ENCODE peak calls at places on chromosome 1, in eight cellular contexts. D is psoas muscle, L is right lobe of liver, F is HCT116, N is esophagus squamous epithelium, T is hepatocyte, K is thoracic aorta, P is keratinocyte. C is an unnamed sample. For H3K9me3, the result is how much of the 10 kb centered on the place peaks cover.

GRCh38 chr1:243408479-243408878 is 152.6 kb downstream of the SDCCAG8 start:
- DNase-seq in D (no peak), L (no peak), F (no peak), N (no peak), T (no peak), K (no peak), P (no peak), C (no peak)

GRCh38 chr1:228045871-228046270 is 36.6 kb upstream of the ARF1 start:
- DNase-seq in D (peak), L (no peak), F (no peak), N (no peak), T (no peak), K (no peak), P (no peak), C (no peak)

GRCh38 chr1:149962039-149962647 is 25.5 kb upstream of the MTMR11 start:
- DNase-seq in D (no peak), L (no peak), F (peak), N (peak), T (peak), K (no peak), P (no peak), C (no peak)

GRCh38 chr1:40182956-40183710 is 21.9 kb downstream of the RLF start:
- DNase-seq in D (no peak), L (no peak), F (peak), N (no peak), T (peak), K (no peak), P (no peak), C (no peak)

GRCh38 chr1:101181930-101182329 is 54.9 kb upstream of the S1PR1 start:
- DNase-seq in D (no peak), L (no peak), F (no peak), N (no peak), T (no peak), K (no peak), P (no peak), C (no peak)

GRCh38 chr1:42822833-42823392 is 5.7 kb upstream of the SVBP start:
- DNase-seq in D (no peak), L (no peak), F (no peak), N (no peak), T (no peak), K (no peak), P (no peak), C (no peak)

GRCh38 chr1:206506803-206507394 is 432 bp upstream of the RASSF5 start:
- DNase-seq in D (peak), L (peak), F (no peak), N (no peak), T (no peak), K (no peak), P (no peak), C (peak)

GRCh38 chr1:10667815-10668214 is 128.6 kb downstream of the CASZ1 start:
- DNase-seq in D (no peak), L (no peak), F (no peak), N (no peak), T (peak), K (no peak), P (no peak), C (no peak)

GRCh38 chr1:165843304-165843703 is 15.9 kb downstream of the UCK2 start:
- DNase-seq in D (no peak), L (no peak), F (no peak), N (no peak), T (no peak), K (no peak), P (no peak), C (no peak)

GRCh38 chr1:203340112-203340804 is 10.7 kb downstream of the FMOD start:
- DNase-seq in D (peak), L (peak), F (peak), N (no peak), T (peak), K (no peak), P (peak), C (peak)

GRCh38 chr1:27436204-27437159 is 44.1 kb downstream of the GPR3 start:
- DNase-seq in D (no peak), L (no peak), F (peak), N (no peak), T (peak), K (no peak), P (no peak), C (no peak)

GRCh38 chr1:46550751-46551231 is 656 bp downstream of the KNCN start:
- DNase-seq in D (no peak), L (no peak), F (no peak), N (no peak), T (no peak), K (no peak), P (no peak), C (peak)

GRCh38 chr1:215710340-215710971 is 143.4 kb downstream of the KCTD3 start:
- DNase-seq in D (no peak), L (no peak), F (peak), N (no peak), T (peak), K (no peak), P (peak), C (peak)

GRCh38 chr1:53697671-53698380 is 41.1 kb downstream of the GLIS1 start:
- DNase-seq in D (no peak), L (no peak), F (no peak), N (no peak), T (no peak), K (no peak), P (no peak), C (no peak)

GRCh38 chr1:199759268-199759724 is 268.2 kb upstream of the NR5A2 start:
- DNase-seq in D (no peak), L (no peak), F (peak), N (no peak), T (no peak), K (no peak), P (peak), C (no peak)

GRCh38 chr1:61448934-61449368 is 276.0 kb downstream of the TM2D1 start:
- DNase-seq in D (peak), L (no peak), F (no peak), N (no peak), T (no peak), K (peak), P (no peak), C (no peak)

GRCh38 chr1:184383772-184384323 is 3.0 kb upstream of the C1orf21 start:
- DNase-seq in D (no peak), L (no peak), F (no peak), N (no peak), T (no peak), K (no peak), P (no peak), C (no peak)

GRCh38 chr1:227127891-227128290 is 187.8 kb downstream of the COQ8A start:
- DNase-seq in D (no peak), L (no peak), F (no peak), N (no peak), T (no peak), K (no peak), P (no peak), C (no peak)

GRCh38 chr1:224170748-224171478 is 12.1 kb upstream of the DEGS1 start:
- DNase-seq in D (no peak), L (no peak), F (no peak), N (no peak), T (no peak), K (no peak), P (no peak), C (no peak)

GRCh38 chr1:182786223-182787001 is 3.2 kb upstream of the NPL start:
- DNase-seq in D (peak), L (peak), F (peak), N (no peak), T (peak), K (no peak), P (peak), C (peak)

GRCh38 chr1:206115791-206116190 is 1.4 kb downstream of the AVPR1B start:
- DNase-seq in D (no peak), L (no peak), F (no peak), N (no peak), T (no peak), K (no peak), P (no peak), C (no peak)

GRCh38 chr1:7049913-7050625 is 264.8 kb downstream of the CAMTA1 start:
- DNase-seq in D (no peak), L (no peak), F (no peak), N (no peak), T (no peak), K (no peak), P (no peak), C (no peak)

GRCh38 chr1:111658622-111659021 is 39.0 kb downstream of the RAP1A start:
- DNase-seq in D (no peak), L (no peak), F (no peak), N (no peak), T (no peak), K (no peak), P (no peak), C (no peak)

DNA sequence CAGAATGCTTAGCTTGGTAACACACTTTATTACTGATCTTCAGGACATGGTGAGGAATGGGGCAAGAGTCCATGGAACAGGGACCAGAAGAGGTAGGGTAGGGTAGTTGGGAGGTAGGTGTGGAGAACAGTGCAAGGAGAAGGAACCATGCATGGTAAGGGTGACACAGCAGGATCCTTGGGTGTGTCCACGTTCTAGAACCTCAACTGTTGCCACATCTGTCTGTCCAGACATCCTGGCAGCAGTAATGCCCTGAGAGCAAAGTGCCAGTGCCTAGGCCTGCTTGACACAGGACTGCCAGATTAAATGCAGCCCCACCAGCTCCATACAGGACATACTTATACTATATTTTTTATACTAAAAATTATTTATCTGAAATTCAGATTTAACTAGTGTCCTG is 13.9 kb downstream of the DMAP1 start:
- DNase-seq in D (no peak), L (no peak), F (no peak), N (no peak), T (no peak), K (no peak), P (no peak), C (no peak)
- H3K9me3 ChIP-seq in D (under half), L (under half), F (under half), N (under half), T (under half), K (under half), P (under half), C (under half)

GRCh38 chr1:78222962-78223358 is 177.2 kb downstream of the GIPC2 start:
- DNase-seq in D (no peak), L (no peak), F (no peak), N (no peak), T (no peak), K (no peak), P (no peak), C (no peak)
- H3K4me3 ChIP-seq in D (no peak), L (peak), F (no peak), N (no peak), T (no peak), K (no peak), P (no peak), C (no peak)

DNA sequence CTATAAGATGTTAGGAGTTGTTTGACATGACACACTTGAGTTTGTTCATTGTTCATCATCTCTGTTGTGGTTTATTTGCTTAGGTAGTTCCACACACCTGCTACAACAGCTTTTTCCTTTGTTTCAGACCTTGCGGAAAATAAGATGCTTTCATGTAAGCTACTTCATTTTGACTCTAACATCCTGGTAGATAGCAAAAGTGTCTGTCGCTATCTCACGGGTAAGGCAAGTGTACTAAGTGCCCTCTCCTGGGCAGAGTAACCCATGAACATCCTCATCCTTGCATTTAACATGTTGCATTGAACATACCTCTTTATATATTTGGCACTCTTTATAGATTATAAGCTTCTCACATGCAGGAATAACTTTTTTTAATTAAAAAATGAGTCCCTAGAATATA is 1.6 kb upstream of the OR10T2 start:
- DNase-seq in D (no peak), L (no peak), F (no peak), N (no peak), T (no peak), K (no peak), P (no peak), C (no peak)
- TF ChIP-seq CTCF in D (no peak), L (no peak), F (no peak), N (no peak), T (no peak), K (no peak), P (no peak), C (no peak)

GRCh38 chr1:3038571-3039181 is 17.4 kb downstream of the ACTRT2 start:
- DNase-seq in D (no peak), L (no peak), F (no peak), N (no peak), T (no peak), K (no peak), P (no peak), C (no peak)
- H3K9me3 ChIP-seq in D (under half), L (under half), F (under half), N (under half), T (under half), K (under half), P (under half), C (under half)

DNA sequence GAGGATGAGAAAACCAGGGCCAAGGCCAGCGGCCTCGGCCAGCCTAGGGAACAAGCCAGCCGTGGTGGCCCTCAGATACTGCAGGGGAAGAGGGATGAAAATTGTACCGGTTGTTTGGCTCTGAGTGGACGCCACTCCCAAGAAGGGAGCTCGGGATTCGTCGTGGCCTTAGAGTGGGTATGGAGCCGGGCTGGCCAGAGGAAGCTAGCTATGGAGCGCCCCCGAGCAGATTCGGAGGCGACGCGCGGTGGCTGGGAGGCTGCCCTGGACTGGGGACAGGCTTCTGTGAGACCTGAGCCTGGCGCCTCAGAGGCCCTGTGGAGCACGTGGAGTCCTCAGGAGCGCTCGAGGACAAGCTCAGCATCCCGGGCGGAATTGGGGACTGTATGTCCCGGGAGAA is 2.7 kb downstream of the PRRX1 start:
- DNase-seq in D (peak), L (no peak), F (no peak), N (no peak), T (no peak), K (no peak), P (no peak), C (no peak)
- H3K4me3 ChIP-seq in D (peak), L (no peak), F (no peak), N (no peak), T (peak), K (peak), P (no peak), C (no peak)

DNA sequence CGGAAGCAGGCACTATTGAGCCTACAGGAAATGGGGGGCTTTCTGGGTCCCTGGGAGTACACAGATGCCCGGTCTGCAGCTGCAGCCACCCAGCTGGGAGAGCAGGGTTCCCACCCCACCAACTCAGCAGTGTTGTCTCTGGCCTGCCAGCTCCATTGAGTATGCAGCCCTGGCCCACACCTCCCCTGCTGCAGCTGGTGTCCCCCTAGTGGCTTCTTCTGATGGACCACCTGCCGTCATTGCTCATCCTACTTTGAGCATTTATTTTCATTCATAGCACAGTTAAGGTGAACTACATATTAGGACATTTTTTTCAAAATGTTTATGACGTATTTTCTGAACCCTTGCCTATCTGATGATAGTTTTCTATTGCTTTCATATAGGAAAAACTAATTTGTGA is 189.8 kb upstream of the LYPLAL1 start:
- DNase-seq in D (no peak), L (no peak), F (no peak), N (no peak), T (no peak), K (no peak), P (no peak), C (no peak)
- TF ChIP-seq CTCF in D (no peak), L (no peak), F (peak), N (no peak), T (peak), K (no peak), P (no peak), C (no peak)

GRCh38 chr1:2942410-2942809 is 78.9 kb upstream of the ACTRT2 start:
- DNase-seq in D (peak), L (peak), F (no peak), N (no peak), T (no peak), K (no peak), P (no peak), C (peak)
- H3K9me3 ChIP-seq in D (under half), L (under half), F (under half), N (under half), T (under half), K (under half), P (under half), C (under half)

GRCh38 chr1:16920951-16921350 is 780 bp upstream of the CROCC start:
- DNase-seq in D (peak), L (no peak), F (no peak), N (no peak), T (no peak), K (no peak), P (no peak), C (no peak)
- H3K4me3 ChIP-seq in D (no peak), L (no peak), F (no peak), N (no peak), T (no peak), K (no peak), P (no peak), C (no peak)

GRCh38 chr1:168368131-168368530 is 87.5 kb downstream of the TBX19 start:
- DNase-seq in D (no peak), L (no peak), F (no peak), N (no peak), T (no peak), K (no peak), P (no peak), C (no peak)

GRCh38 chr1:168362991-168363390 is 82.3 kb downstream of the TBX19 start:
- DNase-seq in D (no peak), L (no peak), F (no peak), N (no peak), T (no peak), K (no peak), P (no peak), C (no peak)

GRCh38 chr1:168361252-168361651 is 80.6 kb downstream of the TBX19 start:
- DNase-seq in D (no peak), L (no peak), F (no peak), N (no peak), T (no peak), K (no peak), P (no peak), C (no peak)

GRCh38 chr1:168369655-168370054 is 89.0 kb downstream of the TBX19 start:
- DNase-seq in D (no peak), L (no peak), F (no peak), N (no peak), T (no peak), K (no peak), P (no peak), C (no peak)

DNA sequence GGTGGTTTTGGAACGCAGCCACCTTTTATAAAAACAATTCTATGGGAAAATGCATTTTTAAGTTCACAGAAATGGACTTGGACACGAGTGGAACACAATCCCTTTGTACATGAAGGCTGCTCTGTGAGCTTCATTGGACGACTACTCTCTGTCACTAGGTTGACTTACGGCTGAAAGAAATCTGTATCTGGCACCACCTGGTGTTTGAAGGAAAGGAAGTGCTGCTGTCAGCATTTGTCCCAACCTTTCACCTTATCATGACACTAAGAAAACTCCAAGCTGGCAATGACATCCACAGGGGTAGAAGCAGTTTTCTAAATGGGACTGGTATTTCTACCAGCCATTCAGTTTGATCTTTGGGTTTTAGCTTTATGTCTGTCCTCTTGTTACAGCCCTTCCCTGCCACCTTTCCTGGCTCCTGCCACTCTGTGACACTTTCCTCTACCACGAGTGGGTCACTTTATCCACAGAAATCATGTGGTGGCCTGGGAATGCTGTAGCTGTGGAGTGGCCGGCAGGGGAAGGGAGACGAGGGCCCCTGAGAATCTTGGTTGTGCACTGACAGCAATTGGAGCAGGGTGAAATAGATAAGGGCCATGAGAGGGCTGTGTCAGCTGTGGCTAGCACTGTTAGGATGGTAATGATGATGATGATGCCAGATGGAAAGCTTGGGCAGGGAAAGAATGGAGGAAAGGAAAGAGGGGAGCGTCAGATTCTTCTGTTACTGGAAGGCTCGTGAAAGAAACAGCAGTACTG is 85.2 kb downstream of the TBX19 start:
- DNase-seq in D (no peak), L (no peak), F (no peak), N (no peak), T (peak), K (no peak), P (no peak), C (peak)
- TF ChIP-seq CTCF in D (no peak), L (peak), F (peak), N (no peak), T (peak), K (no peak), P (no peak), C (no peak)

C was measured in mucosa of descending colon.